ENCODE peak calls at places on chromosomes 16 and 17, in seven cellular contexts. K, O, T, H, R, I and L are unnamed samples.

GRCh38 chr17:82020874-82021727 is 1.6 kb downstream of the CENPX start:
- DNase-seq in K (peak), O (peak), T (no peak), H (peak), R (no peak), I (peak), L (peak)

GRCh38 chr16:56294599-56294998 is 103.3 kb downstream of the GNAO1 start:
- DNase-seq in K (no peak), O (no peak), T (no peak), H (no peak), R (no peak), I (no peak), L (no peak)

GRCh38 chr16:86288716-86289294 is 221.5 kb upstream of the FOXF1 start:
- DNase-seq in K (no peak), O (no peak), T (no peak), H (no peak), R (no peak), I (peak), L (no peak)

GRCh38 chr16:9469512-9469911 is 378.1 kb downstream of the HAPSTR1 start:
- DNase-seq in K (no peak), O (no peak), T (no peak), H (no peak), R (no peak), I (no peak), L (no peak)

GRCh38 chr17:4394208-4395110 is 28.0 kb upstream of the UBE2G1 start:
- DNase-seq in K (no peak), O (no peak), T (no peak), H (peak), R (no peak), I (no peak), L (no peak)

GRCh38 chr17:27349540-27350021 is 55.7 kb downstream of the WSB1 start:
- DNase-seq in K (no peak), O (no peak), T (no peak), H (no peak), R (no peak), I (no peak), L (no peak)

GRCh38 chr16:31386157-31386984 is 6.8 kb upstream of the ITGAD start:
- DNase-seq in K (no peak), O (no peak), T (no peak), H (no peak), R (peak), I (no peak), L (no peak)

GRCh38 chr16:71358464-71359031 is at the start of gene CALB2:
- DNase-seq in K (peak), O (peak), T (peak), H (peak), R (peak), I (peak), L (peak)

GRCh38 chr17:47816947-47817346 is 4.6 kb downstream of the OSBPL7 start:
- DNase-seq in K (no peak), O (no peak), T (no peak), H (no peak), R (no peak), I (no peak), L (no peak)

GRCh38 chr17:42312035-42312284 is 23.7 kb downstream of the STAT5A start:
- DNase-seq in K (no peak), O (no peak), T (no peak), H (no peak), R (no peak), I (no peak), L (no peak)

GRCh38 chr17:28252436-28252835 is 66.6 kb upstream of the TMEM97 start:
- DNase-seq in K (no peak), O (no peak), T (no peak), H (no peak), R (no peak), I (no peak), L (no peak)

GRCh38 chr17:66855204-66855603 is 20.3 kb downstream of the CACNG5 start:
- DNase-seq in K (no peak), O (no peak), T (no peak), H (no peak), R (no peak), I (peak), L (peak)

GRCh38 chr16:1961651-1962067 is 2.3 kb downstream of the NDUFB10 start:
- DNase-seq in K (no peak), O (no peak), T (no peak), H (no peak), R (no peak), I (no peak), L (no peak)

GRCh38 chr17:75319818-75320691 is 30.8 kb upstream of the SLC25A19 start:
- DNase-seq in K (no peak), O (no peak), T (no peak), H (no peak), R (no peak), I (no peak), L (no peak)

GRCh38 chr17:607341-608060 is 107.1 kb downstream of the VPS53 start:
- DNase-seq in K (no peak), O (no peak), T (no peak), H (no peak), R (no peak), I (no peak), L (peak)